ENCODE peak calls at places on chromosomes 16 and 17, in nine cellular contexts. H is A549, R is ovary, M is HepG2, E is stomach, K is sigmoid colon, Y is esophagus muscularis mucosa, B is suprapubic skin, N is transverse colon. S is an unnamed sample.

GRCh38 chr17:62057696-62058095 is 7.4 kb downstream of the MED13 start:
- DNase-seq in E (no peak), Y (no peak), N (no peak), K (no peak), M (no peak), B (no peak), R (no peak), H (no peak), S (no peak)

GRCh38 chr17:19339341-19339815 is 23.1 kb downstream of the B9D1 start:
- DNase-seq in E (peak; percentile 2), Y (no peak), B (no peak), R (no peak), H (no peak), M (no peak), N (no peak), K (no peak), S (no peak)

GRCh38 chr17:79931517-79932309 is 92.5 kb upstream of the CBX4 start:
- DNase-seq in K (no peak), H (no peak), R (peak; percentile 17), M (peak; percentile 91), E (no peak), B (no peak), N (peak; percentile 70), Y (no peak), S (no peak)

GRCh38 chr17:48609754-48610281 is 999 bp downstream of the HOXB7 start:
- DNase-seq in R (no peak), B (no peak), M (no peak), H (no peak), E (no peak), Y (no peak), K (no peak), N (no peak), S (no peak)

GRCh38 chr17:19398301-19399181 is 11.6 kb upstream of the MFAP4 start:
- DNase-seq in K (peak; percentile 85), R (no peak), N (peak; percentile 85), H (peak; percentile 45), Y (no peak), E (peak; percentile 54), B (peak; percentile 90), M (no peak), S (peak; percentile 51)

GRCh38 chr17:80703109-80703508 is 158.5 kb downstream of the RPTOR start:
- DNase-seq in Y (no peak), R (no peak), B (no peak), N (no peak), M (no peak), E (no peak), K (no peak), H (no peak), S (no peak)

GRCh38 chr17:32569171-32570080 is 82.6 kb downstream of the CDK5R1 start:
- DNase-seq in M (no peak), N (no peak), R (no peak), K (no peak), H (no peak), B (no peak), Y (no peak), E (no peak), S (no peak)

GRCh38 chr17:17358060-17358751 is 55.0 kb downstream of the NT5M start:
- DNase-seq in K (no peak), M (no peak), R (no peak), E (no peak), Y (no peak), N (no peak), H (no peak), B (peak; percentile 29), S (no peak)

GRCh38 chr17:72719582-72720493 is 372.6 kb downstream of the SLC39A11 start:
- DNase-seq in K (no peak), R (no peak), B (no peak), M (no peak), H (no peak), Y (no peak), N (peak; percentile 24), E (no peak), S (no peak)

GRCh38 chr17:57587201-57587870 is 157.8 kb downstream of the CCDC182 start:
- DNase-seq in M (no peak), B (no peak), E (no peak), Y (no peak), K (no peak), H (no peak), N (no peak), R (no peak), S (no peak)

GRCh38 chr17:51435171-51435552 is 174.8 kb downstream of the UTP18 start:
- DNase-seq in N (no peak), Y (peak; percentile 64), K (no peak), B (no peak), E (no peak), H (no peak), R (no peak), M (no peak), S (no peak)

GRCh38 chr17:47694818-47695663 is 1.1 kb downstream of the TBKBP1 start:
- DNase-seq in K (peak; percentile 87), N (peak; percentile 61), B (peak; percentile 86), E (peak; percentile 61), M (no peak), H (no peak), R (peak; percentile 79), Y (no peak), S (peak; percentile 58)

GRCh38 chr17:9350083-9350482 is 225.5 kb downstream of the STX8 start:
- DNase-seq in Y (no peak), B (no peak), N (no peak), M (peak; percentile 18), K (no peak), R (no peak), E (no peak), H (peak; percentile 38), S (no peak)

GRCh38 chr16:87431926-87432325 is 39.8 kb downstream of the MAP1LC3B start:
- DNase-seq in H (no peak), R (no peak), Y (no peak), B (no peak), K (no peak), N (no peak), M (no peak), E (no peak), S (no peak)

GRCh38 chr16:84454611-84455010 is 49.8 kb downstream of the MEAK7 start:
- DNase-seq in B (no peak), K (peak; percentile 15), R (no peak), M (no peak), N (no peak), Y (no peak), H (no peak), E (no peak), S (no peak)

GRCh38 chr17:81371910-81372760 is 23.1 kb upstream of the BAHCC1 start:
- DNase-seq in K (peak; percentile 78), N (peak; percentile 38), B (no peak), M (no peak), Y (no peak), R (no peak), E (no peak), H (peak; percentile 77), S (no peak)

GRCh38 chr16:82061861-82062525 is 26.9 kb downstream of the HSD17B2 start:
- DNase-seq in N (no peak), H (peak; percentile 57), K (no peak), R (no peak), Y (no peak), E (no peak), M (no peak), B (no peak), S (no peak)

GRCh38 chr17:57899822-57900221 is 50.0 kb upstream of the MRPS23 start:
- DNase-seq in K (no peak), E (peak; percentile 83), B (no peak), R (peak; percentile 51), H (peak; percentile 68), N (peak; percentile 79), Y (no peak), M (no peak), S (no peak)

GRCh38 chr16:85928411-85928820 is 29.5 kb downstream of the IRF8 start:
- DNase-seq in K (peak; percentile 82), Y (no peak), E (no peak), B (no peak), N (peak; percentile 27), H (no peak), M (no peak), R (peak; percentile 53), S (peak; percentile 68)

GRCh38 chr17:39939588-39940419 is 12.3 kb downstream of the LRRC3C start:
- DNase-seq in Y (no peak), E (no peak), N (no peak), M (no peak), B (no peak), H (peak; percentile 62), R (no peak), K (no peak), S (no peak)

GRCh38 chr16:49492896-49493620 is 119.5 kb downstream of the C16orf78 start:
- DNase-seq in N (no peak), H (no peak), Y (no peak), E (no peak), R (no peak), K (no peak), M (no peak), B (peak; percentile 59), S (no peak)

GRCh38 chr16:31386157-31386984 is 6.8 kb upstream of the ITGAD start:
- DNase-seq in M (no peak), B (no peak), Y (no peak), N (no peak), K (no peak), H (peak; percentile 49), E (no peak), R (no peak), S (no peak)

GRCh38 chr17:65287040-65287439 is 149.9 kb downstream of the RGS9 start:
- DNase-seq in K (no peak), E (no peak), R (no peak), Y (no peak), B (no peak), N (no peak), M (no peak), H (no peak), S (no peak)
- TF ChIP-seq EP300 in K (no peak), E (no peak), R (no peak), Y (no peak), B (no peak), N (no peak), M (no peak), H (no peak), S (no peak)

GRCh38 chr17:1695365-1695764 is 10.7 kb upstream of the PRPF8 start:
- DNase-seq in N (no peak), H (no peak), B (no peak), M (no peak), E (no peak), R (no peak), K (no peak), Y (no peak), S (no peak)
- H3K27ac ChIP-seq in N (no peak overlapping the region), H (no peak overlapping the region), B (no peak overlapping the region), M (no peak overlapping the region), E (no peak overlapping the region), R (no peak overlapping the region), K (no peak overlapping the region), Y (no peak overlapping the region), S (no peak overlapping the region)

DNA sequence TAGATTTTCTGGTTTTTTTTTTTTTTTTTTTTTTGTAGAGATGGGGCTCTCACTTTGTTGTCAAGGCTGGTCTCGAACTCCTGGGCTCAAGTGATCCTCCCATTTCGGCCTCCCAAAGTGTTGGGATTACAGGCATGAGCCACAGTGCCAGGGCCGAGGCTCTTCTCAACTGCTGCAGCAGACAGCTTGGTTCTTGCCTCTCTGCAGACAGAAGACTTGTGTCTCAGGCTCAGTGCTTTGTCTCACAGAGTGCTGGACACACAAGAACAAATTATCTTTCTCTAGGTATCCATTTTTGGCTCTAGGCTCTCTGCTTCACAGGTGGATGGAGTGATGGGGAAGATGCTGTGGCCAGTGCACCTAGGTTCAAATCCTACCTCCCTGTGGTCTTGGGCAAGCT is 80.8 kb upstream of the RNU2-1 start:
- DNase-seq in E (no peak), B (no peak), R (no peak), H (no peak), M (no peak), Y (no peak), K (no peak), N (no peak), S (no peak)
- TF ChIP-seq EP300 in E (no peak), B (no peak), R (no peak), H (no peak), M (no peak), Y (no peak), K (no peak), N (no peak), S (no peak)

GRCh38 chr17:42365136-42365535 is 23.1 kb downstream of the STAT3 start:
- DNase-seq in N (no peak), R (no peak), Y (no peak), M (no peak), E (no peak), K (no peak), B (no peak), H (peak; percentile 31), S (no peak)
- H3K27ac ChIP-seq in N (no peak overlapping the region), R (no peak overlapping the region), Y (peak overlapping the region; percentile 60), M (no peak overlapping the region), E (no peak overlapping the region), K (no peak overlapping the region), B (no peak overlapping the region), H (no peak overlapping the region), S (peak overlapping the region; percentile 18)